ENCODE peak calls at places on chromosome 10, in six cellular contexts. X, S, C, P, H and A are unnamed samples. For H3K27me3, the result is how much of the 10 kb centered on the place peaks cover.

GRCh38 chr10:119131512-119132240 is 27.8 kb downstream of the DENND10 start:
- DNase-seq in C (no peak), H (peak), X (no peak), P (no peak), S (peak), A (no peak)

GRCh38 chr10:80357804-80358125 is 1.2 kb downstream of the DYDC2 start:
- DNase-seq in H (no peak), P (no peak), C (no peak), S (no peak), X (no peak), A (no peak)

GRCh38 chr10:97648557-97649404 is 8.3 kb downstream of the PI4K2A start:
- DNase-seq in X (peak), S (no peak), H (peak), P (peak), C (peak), A (peak)

GRCh38 chr10:116765549-116766162 is 23.3 kb upstream of the HSPA12A start:
- DNase-seq in C (no peak), P (no peak), X (no peak), H (no peak), S (no peak), A (no peak)

GRCh38 chr10:107701947-107702346 is 537.4 kb upstream of the SORCS1 start:
- DNase-seq in P (no peak), S (no peak), X (no peak), H (no peak), C (no peak), A (no peak)

GRCh38 chr10:88319960-88320517 is 263.1 kb downstream of the RNLS start:
- DNase-seq in X (no peak), P (no peak), C (no peak), S (no peak), H (no peak), A (no peak)

GRCh38 chr10:131843089-131843595 is 57.7 kb upstream of the PPP2R2D start:
- DNase-seq in C (no peak), S (no peak), P (no peak), X (peak), H (no peak), A (no peak)

GRCh38 chr10:114492351-114493037 is 88.2 kb upstream of the AFAP1L2 start:
- DNase-seq in C (no peak), H (peak), S (no peak), X (no peak), P (no peak), A (no peak)

GRCh38 chr10:31263903-31264302 is 55.1 kb upstream of the ZEB1 start:
- DNase-seq in P (no peak), H (no peak), S (no peak), C (no peak), X (no peak), A (no peak)

GRCh38 chr10:120394446-120394845 is 62.6 kb upstream of the PLPP4 start:
- DNase-seq in X (no peak), S (no peak), H (no peak), P (no peak), C (no peak), A (no peak)

GRCh38 chr10:16799621-16800020 is 17.6 kb downstream of the RSU1 start:
- DNase-seq in S (no peak), H (no peak), C (no peak), P (no peak), X (no peak), A (no peak)

GRCh38 chr10:98332623-98333269 is 64.8 kb upstream of the LOXL4 start:
- DNase-seq in S (no peak), C (no peak), P (no peak), H (no peak), X (no peak), A (no peak)

GRCh38 chr10:131346456-131346855 is 34.9 kb upstream of the TCERG1L start:
- DNase-seq in H (no peak), S (no peak), P (no peak), C (no peak), X (no peak), A (no peak)

GRCh38 chr10:3783721-3784432 is 1.1 kb downstream of the KLF6 start:
- DNase-seq in C (peak), S (peak), X (no peak), P (peak), H (no peak), A (peak)

GRCh38 chr10:102507521-102507920 is 3.7 kb downstream of the SUFU start:
- DNase-seq in H (no peak), X (no peak), S (no peak), C (no peak), P (no peak), A (no peak)

GRCh38 chr10:46310143-46310514 is 23.3 kb downstream of the ANTXRL start:
- DNase-seq in C (no peak), P (no peak), X (peak), H (no peak), S (no peak), A (no peak)

GRCh38 chr10:21336476-21337170 is 188.9 kb downstream of the SKIDA1 start:
- DNase-seq in X (peak), H (no peak), C (no peak), S (peak), P (peak), A (no peak)

GRCh38 chr10:51699145-51699474 is 285 bp downstream of the CSTF2T start:
- DNase-seq in S (no peak), P (no peak), C (no peak), H (no peak), X (no peak), A (no peak)

GRCh38 chr10:17219024-17219423 is 9.0 kb upstream of the VIM start:
- DNase-seq in H (no peak), S (no peak), P (no peak), X (no peak), C (no peak), A (no peak)

GRCh38 chr10:130454543-130455000 is 318.4 kb downstream of the GLRX3 start:
- DNase-seq in S (no peak), X (no peak), H (no peak), P (no peak), C (no peak), A (no peak)

GRCh38 chr10:78953124-78954008 is 115.4 kb upstream of the ZMIZ1 start:
- DNase-seq in P (no peak), C (no peak), X (no peak), H (no peak), S (no peak), A (no peak)

GRCh38 chr10:36007369-36007768 is 365.3 kb upstream of the FZD8 start:
- DNase-seq in S (no peak), H (no peak), P (no peak), X (no peak), C (no peak), A (no peak)

GRCh38 chr10:130654726-130655125 is 518.5 kb downstream of the GLRX3 start:
- DNase-seq in X (no peak), P (no peak), C (no peak), H (no peak), S (no peak), A (no peak)

GRCh38 chr10:88702848-88703597 is 3.0 kb upstream of the LIPK start:
- DNase-seq in P (no peak), H (no peak), X (peak), S (no peak), C (no peak), A (no peak)

GRCh38 chr10:110358869-110359629 is 54.3 kb upstream of the SMNDC1 start:
- DNase-seq in X (no peak), S (no peak), H (peak), P (no peak), C (no peak), A (no peak)

GRCh38 chr10:102393411-102394078 is 2.0 kb upstream of the NFKB2 start:
- DNase-seq in P (no peak), C (no peak), H (no peak), X (no peak), S (no peak), A (no peak)

GRCh38 chr10:75089634-75090033 is 21.8 kb upstream of the SAMD8 start:
- DNase-seq in X (no peak), C (no peak), S (no peak), P (no peak), H (no peak), A (no peak)

GRCh38 chr10:73494213-73494612 is 1.6 kb downstream of the PPP3CB start:
- DNase-seq in H (no peak), S (no peak), P (no peak), C (no peak), X (no peak), A (no peak)

GRCh38 chr10:5965266-5965665 is 12.1 kb downstream of the IL15RA start:
- DNase-seq in C (no peak), S (no peak), X (no peak), P (no peak), H (no peak), A (no peak)

GRCh38 chr10:36465604-36466379 is 659.6 kb upstream of the ANKRD30A start:
- DNase-seq in P (no peak), S (no peak), X (no peak), H (no peak), C (no peak), A (no peak)

GRCh38 chr10:500876-501275 is 188.6 kb downstream of the DIP2C start:
- DNase-seq in P (no peak), X (no peak), S (no peak), H (no peak), C (no peak), A (no peak)

GRCh38 chr10:131676971-131677421 is 223.8 kb upstream of the PPP2R2D start:
- DNase-seq in S (no peak), H (no peak), C (no peak), X (no peak), P (no peak), A (no peak)

GRCh38 chr10:48806282-48806681 is 121.6 kb downstream of the WDFY4 start:
- DNase-seq in X (no peak), H (no peak), P (no peak), S (no peak), C (no peak), A (no peak)
- H3K27ac ChIP-seq in X (no peak), H (no peak), P (no peak), S (no peak), C (peak), A (no peak)

DNA sequence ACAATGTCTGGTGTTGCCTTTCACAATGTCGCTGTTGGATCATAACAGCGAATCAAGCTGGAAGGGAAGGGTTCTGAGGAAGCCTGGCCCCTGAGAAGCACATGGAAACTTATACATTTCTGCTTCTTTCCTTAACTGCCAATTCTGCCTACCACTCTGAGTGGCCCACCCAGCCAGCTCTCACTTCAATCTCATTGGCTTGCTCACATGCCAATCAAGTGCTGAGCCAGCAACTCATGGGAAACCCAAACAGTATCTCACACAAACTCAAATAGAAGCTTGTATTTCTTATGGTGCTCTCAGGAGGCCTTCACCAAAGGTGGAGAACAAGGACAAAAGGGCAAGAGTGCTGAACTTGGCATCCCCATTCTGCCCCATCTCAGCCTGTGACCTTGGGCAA is 117.4 kb upstream of the GPR26 start:
- DNase-seq in X (no peak), C (no peak), P (no peak), S (peak), H (no peak), A (no peak)
- H3K27me3 ChIP-seq in X (under half), C (under half), P (under half), S (under half), H (under half), A (under half)

GRCh38 chr10:70458329-70459060 is 17.0 kb upstream of the NODAL start:
- DNase-seq in P (peak), C (peak), X (no peak), S (peak), H (peak), A (no peak)
- TF ChIP-seq CTCF in P (peak), C (no peak), X (no peak), S (no peak), H (no peak), A (no peak)

DNA sequence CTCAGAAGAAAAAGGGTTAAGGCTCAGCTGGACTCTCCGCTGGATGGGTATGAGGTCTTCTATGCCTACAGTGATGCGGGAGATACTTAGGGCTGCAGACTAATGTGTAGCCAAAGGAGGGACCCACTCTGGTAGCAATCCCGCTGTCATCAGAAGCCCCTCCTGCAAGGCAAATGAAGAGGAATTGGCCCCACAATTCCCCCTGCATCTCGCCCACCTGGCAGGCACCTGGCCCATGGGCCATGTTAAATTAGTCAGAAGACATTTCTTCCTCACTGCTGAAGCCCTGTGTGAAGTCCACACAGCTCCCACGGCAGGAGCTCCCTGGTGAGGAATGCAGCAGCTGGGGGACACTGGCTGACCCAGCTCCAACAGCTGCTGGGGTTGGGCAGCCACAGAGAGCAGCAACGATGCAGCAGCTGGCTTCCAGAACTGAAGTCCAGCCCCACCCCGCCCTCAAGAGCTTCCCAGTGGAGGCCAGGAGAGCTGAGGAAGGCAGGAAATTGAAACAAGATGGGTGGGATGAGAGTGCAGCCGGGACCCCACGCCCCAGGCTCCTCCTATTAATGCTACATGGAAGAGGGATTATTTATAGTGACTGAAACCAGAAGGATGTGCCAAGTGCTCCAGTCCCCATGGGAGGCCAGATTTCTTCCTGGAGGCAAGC is 5.5 kb downstream of the VSTM4 start:
- DNase-seq in P (peak), S (peak), X (no peak), C (peak), H (peak), A (no peak)
- H3K27ac ChIP-seq in P (peak), S (no peak), X (no peak), C (peak), H (no peak), A (no peak)

GRCh38 chr10:71463111-71463510 is 66.4 kb downstream of the CDH23 start:
- DNase-seq in S (no peak), X (no peak), P (no peak), H (no peak), C (no peak), A (no peak)
- H3K27me3 ChIP-seq in S (under half), X (under half), P (under half), H (under half), C (under half), A (under half)

GRCh38 chr10:11435621-11436020 is 175.8 kb downstream of the USP6NL start:
- DNase-seq in S (no peak), P (no peak), X (no peak), C (no peak), H (no peak), A (no peak)

GRCh38 chr10:11433657-11434056 is 177.8 kb downstream of the USP6NL start:
- DNase-seq in P (no peak), S (no peak), X (no peak), C (no peak), H (no peak), A (no peak)

GRCh38 chr10:11430421-11431275 is 180.8 kb downstream of the USP6NL start:
- DNase-seq in S (no peak), P (no peak), X (no peak), C (no peak), H (no peak), A (no peak)

GRCh38 chr10:11437391-11438241 is 173.8 kb downstream of the USP6NL start:
- DNase-seq in H (no peak), X (no peak), P (no peak), S (no peak), C (no peak), A (no peak)

GRCh38 chr10:11434323-11434722 is 177.1 kb downstream of the USP6NL start:
- DNase-seq in C (no peak), X (no peak), H (no peak), S (no peak), P (no peak), A (no peak)
- TF ChIP-seq CTCF in C (no peak), X (peak), H (no peak), S (no peak), P (no peak), A (no peak)

DNA sequence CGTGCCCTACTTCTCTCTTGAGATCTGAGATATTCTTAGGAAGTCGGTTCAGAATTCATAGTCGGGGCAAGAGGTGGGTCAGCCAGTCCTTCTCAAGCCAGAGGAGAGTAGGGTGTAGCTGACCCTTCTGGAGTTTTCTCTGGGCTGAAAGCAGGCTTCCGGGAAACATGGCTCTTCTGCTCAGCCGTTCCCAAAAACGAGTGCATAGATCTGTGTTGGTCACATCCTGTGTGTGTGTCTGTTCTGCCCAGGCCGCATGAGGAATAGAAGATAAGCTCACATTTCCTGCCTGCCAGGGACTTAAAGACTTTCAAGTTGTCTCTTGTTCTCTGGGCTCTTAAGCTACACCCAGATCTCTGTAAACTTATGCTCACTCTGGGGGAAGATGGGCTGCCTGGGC is 168.1 kb upstream of the ITGB1 start:
- DNase-seq in X (no peak), H (no peak), S (no peak), C (no peak), P (no peak), A (no peak)
- H3K27ac ChIP-seq in X (peak), H (no peak), S (no peak), C (peak), P (peak), A (peak)

DNA sequence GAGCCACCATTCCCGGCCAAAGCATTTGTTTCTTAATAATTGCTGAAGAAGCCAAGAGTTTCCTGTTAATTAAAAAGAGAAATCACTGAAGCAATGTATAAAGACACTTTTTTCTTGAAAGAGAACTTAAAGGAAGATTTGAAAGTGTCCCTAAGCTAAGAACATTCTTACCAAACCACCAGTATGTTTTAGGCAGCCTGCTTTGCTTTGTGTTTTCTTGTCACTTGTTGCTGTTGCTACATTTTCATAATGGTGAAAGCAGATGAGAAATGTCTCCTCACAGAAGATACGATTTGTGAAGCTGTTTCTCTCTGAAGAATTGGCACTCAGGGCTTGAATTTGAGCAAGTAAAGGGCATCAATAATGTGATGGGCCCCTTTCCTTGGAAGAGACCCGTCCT is 30.9 kb downstream of the TCF7L2 start:
- DNase-seq in C (no peak), S (no peak), P (no peak), X (no peak), H (no peak), A (no peak)
- H3K27me3 ChIP-seq in C (under half), S (under half), P (under half), X (under half), H (under half), A (under half)

DNA sequence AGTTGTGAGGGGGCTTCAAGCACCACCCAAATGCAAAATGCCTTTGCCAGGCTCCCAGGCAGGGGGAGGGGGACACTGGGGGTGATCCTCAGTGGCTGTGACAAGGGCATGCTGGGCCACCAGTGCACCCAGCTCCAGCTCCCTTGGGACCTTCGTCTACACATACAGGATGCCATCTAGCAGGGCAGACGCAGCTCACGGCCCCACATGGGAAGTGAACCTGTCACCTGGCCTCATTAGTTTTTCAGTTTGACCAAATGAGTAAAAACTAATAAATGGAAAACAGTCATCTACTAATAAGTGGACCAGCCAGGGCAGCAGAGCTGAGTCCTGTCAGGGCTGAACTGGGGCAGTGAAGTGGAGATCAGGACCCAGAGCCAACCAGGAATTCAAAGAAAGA is 50.2 kb downstream of the TLL2 start:
- DNase-seq in C (no peak), H (no peak), P (no peak), X (no peak), S (no peak), A (no peak)
- TF ChIP-seq CTCF in C (no peak), H (no peak), P (no peak), X (no peak), S (no peak), A (no peak)